ENCODE peak calls at places on chromosomes 16 and 17, in four cellular contexts. One of them, this sample, is unnamed.

GRCh38 chr16:87064731-87065720 is 252.2 kb downstream of the C16orf95 start:
- DNase-seq in kidney: no peak
- DNase-seq in T-cell: no peak
- DNase-seq in ascending aorta: no peak
- DNase-seq in this sample: no peak

GRCh38 chr17:75843577-75844529 is at the start of gene UNC13D:
- DNase-seq in ascending aorta: no peak
- DNase-seq in T-cell: peak; percentile 55
- DNase-seq in kidney: peak; percentile 86
- DNase-seq in this sample: peak; percentile 74

GRCh38 chr17:31493656-31494155 is 102.2 kb downstream of the RAB11FIP4 start:
- DNase-seq in ascending aorta: no peak
- DNase-seq in kidney: peak; percentile 43
- DNase-seq in T-cell: no peak
- DNase-seq in this sample: no peak

GRCh38 chr17:78241277-78242023 is 10.0 kb downstream of the TMEM235 start:
- DNase-seq in T-cell: no peak
- DNase-seq in kidney: peak; percentile 58
- DNase-seq in ascending aorta: no peak
- DNase-seq in this sample: no peak

GRCh38 chr16:17134586-17134985 is 336.2 kb downstream of the XYLT1 start:
- DNase-seq in T-cell: no peak
- DNase-seq in kidney: no peak
- DNase-seq in ascending aorta: no peak
- DNase-seq in this sample: no peak

GRCh38 chr16:18832021-18832420 is 30.7 kb upstream of the ARL6IP1 start:
- DNase-seq in ascending aorta: no peak
- DNase-seq in T-cell: no peak
- DNase-seq in kidney: no peak
- DNase-seq in this sample: no peak

GRCh38 chr16:4677390-4677789 is 16.0 kb upstream of the NUDT16L1 start:
- DNase-seq in kidney: no peak
- DNase-seq in T-cell: no peak
- DNase-seq in ascending aorta: no peak
- DNase-seq in this sample: peak; percentile 72

GRCh38 chr16:84973776-84974523 is 37.4 kb downstream of the ZDHHC7 start:
- DNase-seq in kidney: no peak
- DNase-seq in ascending aorta: no peak
- DNase-seq in T-cell: no peak
- DNase-seq in this sample: no peak

GRCh38 chr16:67399749-67400704 is 6.7 kb upstream of the TPPP3 start:
- DNase-seq in kidney: no peak
- DNase-seq in ascending aorta: no peak
- DNase-seq in T-cell: no peak
- DNase-seq in this sample: peak; percentile 67

GRCh38 chr17:40316571-40317344 is 7.8 kb downstream of the RARA start:
- DNase-seq in ascending aorta: no peak
- DNase-seq in kidney: peak; percentile 91
- DNase-seq in T-cell: no peak
- DNase-seq in this sample: peak; percentile 84

GRCh38 chr17:9658593-9659211 is 13.4 kb downstream of the USP43 start:
- DNase-seq in kidney: no peak
- DNase-seq in T-cell: no peak
- DNase-seq in ascending aorta: no peak
- DNase-seq in this sample: no peak

GRCh38 chr16:49120631-49121030 is 161.0 kb downstream of the CBLN1 start:
- DNase-seq in ascending aorta: no peak
- DNase-seq in T-cell: no peak
- DNase-seq in kidney: no peak
- DNase-seq in this sample: no peak

GRCh38 chr17:61253937-61254677 is 145.5 kb upstream of the TBX2 start:
- DNase-seq in ascending aorta: no peak
- DNase-seq in T-cell: no peak
- DNase-seq in kidney: no peak
- DNase-seq in this sample: no peak

GRCh38 chr16:12311309-12311708 is 334.8 kb downstream of the SNX29 start:
- DNase-seq in ascending aorta: no peak
- DNase-seq in T-cell: no peak
- DNase-seq in kidney: no peak
- DNase-seq in this sample: no peak

GRCh38 chr17:80947200-80947940 is 44.3 kb upstream of the CHMP6 start:
- DNase-seq in ascending aorta: no peak
- DNase-seq in kidney: peak; percentile 40
- DNase-seq in T-cell: no peak
- DNase-seq in this sample: peak; percentile 32

GRCh38 chr16:79798416-79799053 is 198.0 kb upstream of the MAF start:
- DNase-seq in kidney: no peak
- DNase-seq in T-cell: no peak
- DNase-seq in ascending aorta: no peak
- DNase-seq in this sample: no peak

GRCh38 chr16:29701214-29701555 is 22.2 kb downstream of the QPRT start:
- DNase-seq in ascending aorta: no peak
- DNase-seq in T-cell: no peak
- DNase-seq in kidney: no peak
- DNase-seq in this sample: no peak

GRCh38 chr17:76540381-76541300 is 797 bp downstream of the PRCD start:
- DNase-seq in T-cell: no peak
- DNase-seq in ascending aorta: peak; percentile 86
- DNase-seq in kidney: peak; percentile 97
- DNase-seq in this sample: peak; percentile 96

GRCh38 chr16:83023011-83023410 is 396.2 kb downstream of the CDH13 start:
- DNase-seq in T-cell: no peak
- DNase-seq in ascending aorta: no peak
- DNase-seq in kidney: no peak
- DNase-seq in this sample: no peak

GRCh38 chr16:967077-967541 is 3.7 kb downstream of the LMF1 start:
- DNase-seq in kidney: peak; percentile 52
- DNase-seq in T-cell: no peak
- DNase-seq in ascending aorta: no peak
- DNase-seq in this sample: no peak

GRCh38 chr16:66447491-66447890 is 20.4 kb downstream of the BEAN1 start:
- DNase-seq in kidney: no peak
- DNase-seq in ascending aorta: no peak
- DNase-seq in T-cell: no peak
- DNase-seq in this sample: no peak

This sample was measured in psoas muscle.